ENCODE peak calls at places on chromosomes 4 and X, in five cellular contexts. S is WERI-Rb-1, M is NCI-H1048, A is AG04449, V is glomerular endothelial cell. R is an unnamed sample.

GRCh38 chr4:148108776-148109175 is 333.4 kb downstream of the NR3C2 start:
- DNase-seq in S (no peak), A (no peak), M (no peak), V (no peak), R (no peak)

GRCh38 chrX:148784859-148785655 is 284.6 kb downstream of the AFF2 start:
- DNase-seq in A (no peak), V (no peak), M (no peak), S (no peak), R (peak; percentile 13)

GRCh38 chrX:15376956-15377355 is 7.3 kb downstream of the VEGFD start:
- DNase-seq in S (no peak), V (no peak), M (no peak), A (no peak), R (no peak)

GRCh38 chr4:70768301-70768948 is 46.7 kb downstream of the RUFY3 start:
- DNase-seq in V (peak; percentile 34), S (no peak), M (no peak), A (no peak), R (no peak)

GRCh38 chr4:1544861-1545275 is 138.6 kb upstream of the NKX1-1 start:
- DNase-seq in M (no peak), V (no peak), A (no peak), S (no peak), R (no peak)

GRCh38 chr4:182809417-182810102 is 107.6 kb downstream of the DCTD start:
- DNase-seq in M (no peak), A (no peak), V (no peak), S (peak; percentile 70), R (no peak)

GRCh38 chrX:29687687-29688086 is 527.7 kb upstream of the MAGEB2 start:
- DNase-seq in A (no peak), V (no peak), S (no peak), M (no peak), R (no peak)

GRCh38 chr4:5365071-5366008 is 314.1 kb downstream of the STK32B start:
- DNase-seq in M (no peak), S (no peak), V (peak; percentile 86), A (peak; percentile 89), R (no peak)

GRCh38 chrX:10769696-10770619 is 149.6 kb upstream of the MID1 start:
- DNase-seq in A (no peak), V (no peak), M (no peak), S (no peak), R (peak; percentile 71)

GRCh38 chrX:118152721-118153120 is 36.1 kb upstream of the KLHL13 start:
- DNase-seq in M (no peak), V (no peak), S (no peak), A (no peak), R (no peak)